ENCODE peak calls at places on chromosomes 6 and 20, in six cellular contexts. One of them, this sample, is unnamed.

GRCh38 chr6:73644030-73644429 is 9.8 kb downstream of the SLC17A5 start:
- DNase-seq in HCT116: no peak
- DNase-seq in GM12878: no peak
- DNase-seq in HepG2: no peak
- DNase-seq in K562: no peak
- DNase-seq in H1: no peak
- DNase-seq in this sample: no peak

GRCh38 chr6:150881911-150882481 is 16.5 kb downstream of the MTHFD1L start:
- DNase-seq in HepG2: peak
- DNase-seq in HCT116: no peak
- DNase-seq in K562: no peak
- DNase-seq in GM12878: no peak
- DNase-seq in H1: no peak
- DNase-seq in this sample: no peak

GRCh38 chr6:131101911-131102680 is 33.2 kb upstream of the AKAP7 start:
- DNase-seq in H1: no peak
- DNase-seq in HCT116: no peak
- DNase-seq in K562: no peak
- DNase-seq in GM12878: no peak
- DNase-seq in HepG2: no peak
- DNase-seq in this sample: no peak

GRCh38 chr6:115830895-115831294 is 229.8 kb downstream of the FRK start:
- DNase-seq in H1: no peak
- DNase-seq in HepG2: no peak
- DNase-seq in K562: no peak
- DNase-seq in HCT116: no peak
- DNase-seq in GM12878: no peak
- DNase-seq in this sample: no peak

GRCh38 chr20:2900845-2901592 is 27.7 kb downstream of the PTPRA start:
- DNase-seq in HepG2: no peak
- DNase-seq in GM12878: peak
- DNase-seq in K562: no peak
- DNase-seq in H1: no peak
- DNase-seq in HCT116: no peak
- DNase-seq in this sample: no peak

GRCh38 chr6:27986928-27987725 is 30.1 kb downstream of the OR2B6 start:
- DNase-seq in HCT116: no peak
- DNase-seq in K562: no peak
- DNase-seq in GM12878: no peak
- DNase-seq in H1: no peak
- DNase-seq in HepG2: no peak
- DNase-seq in this sample: no peak

GRCh38 chr20:44597930-44598329 is 15.6 kb downstream of the PKIG start:
- DNase-seq in HCT116: no peak
- DNase-seq in GM12878: no peak
- DNase-seq in H1: no peak
- DNase-seq in HepG2: no peak
- DNase-seq in K562: no peak
- DNase-seq in this sample: no peak

GRCh38 chr20:56893206-56893605 is 264.1 kb downstream of the TFAP2C start:
- DNase-seq in HCT116: no peak
- DNase-seq in H1: no peak
- DNase-seq in GM12878: no peak
- DNase-seq in HepG2: no peak
- DNase-seq in K562: no peak
- DNase-seq in this sample: no peak

GRCh38 chr20:48619126-48620101 is 208.4 kb downstream of the PREX1 start:
- DNase-seq in HCT116: no peak
- DNase-seq in GM12878: no peak
- DNase-seq in H1: no peak
- DNase-seq in K562: no peak
- DNase-seq in HepG2: no peak
- DNase-seq in this sample: no peak

GRCh38 chr6:6569043-6569442 is 19.5 kb upstream of the LY86 start:
- DNase-seq in H1: no peak
- DNase-seq in GM12878: no peak
- DNase-seq in HepG2: no peak
- DNase-seq in HCT116: no peak
- DNase-seq in K562: no peak
- DNase-seq in this sample: no peak

GRCh38 chr6:148999501-148999900 is 252.7 kb downstream of the UST start:
- DNase-seq in HCT116: no peak
- DNase-seq in GM12878: no peak
- DNase-seq in H1: no peak
- DNase-seq in HepG2: no peak
- DNase-seq in K562: no peak
- DNase-seq in this sample: no peak

GRCh38 chr20:13219327-13220193 is 1.5 kb upstream of the ISM1 start:
- DNase-seq in HepG2: no peak
- DNase-seq in K562: no peak
- DNase-seq in H1: no peak
- DNase-seq in HCT116: no peak
- DNase-seq in GM12878: no peak
- DNase-seq in this sample: no peak

GRCh38 chr6:87230801-87231200 is 75.4 kb downstream of the ZNF292 start:
- DNase-seq in GM12878: no peak
- DNase-seq in HepG2: no peak
- DNase-seq in H1: no peak
- DNase-seq in HCT116: no peak
- DNase-seq in K562: no peak
- DNase-seq in this sample: no peak

GRCh38 chr6:117829594-117830319 is 77.3 kb upstream of the SLC35F1 start:
- DNase-seq in H1: peak
- DNase-seq in HCT116: peak
- DNase-seq in K562: no peak
- DNase-seq in GM12878: no peak
- DNase-seq in HepG2: peak
- DNase-seq in this sample: peak

GRCh38 chr20:58452667-58453255 is 62.4 kb downstream of the APCDD1L start:
- DNase-seq in HepG2: no peak
- DNase-seq in K562: no peak
- DNase-seq in GM12878: no peak
- DNase-seq in H1: no peak
- DNase-seq in HCT116: no peak
- DNase-seq in this sample: no peak

GRCh38 chr6:89640804-89641203 is 2.3 kb upstream of the LYRM2 start:
- DNase-seq in H1: no peak
- DNase-seq in GM12878: no peak
- DNase-seq in K562: no peak
- DNase-seq in HepG2: no peak
- DNase-seq in HCT116: no peak
- DNase-seq in this sample: no peak

GRCh38 chr6:18562726-18563125 is 175.6 kb downstream of the RNF144B start:
- DNase-seq in HCT116: no peak
- DNase-seq in H1: no peak
- DNase-seq in GM12878: no peak
- DNase-seq in K562: no peak
- DNase-seq in HepG2: no peak
- DNase-seq in this sample: no peak

GRCh38 chr20:61967300-61967699 is 98.4 kb downstream of the TAF4 start:
- DNase-seq in HepG2: no peak
- DNase-seq in HCT116: no peak
- DNase-seq in H1: no peak
- DNase-seq in GM12878: no peak
- DNase-seq in K562: no peak
- DNase-seq in this sample: no peak

GRCh38 chr20:52830598-52830997 is 141.6 kb upstream of the TSHZ2 start:
- DNase-seq in HCT116: no peak
- DNase-seq in HepG2: no peak
- DNase-seq in H1: no peak
- DNase-seq in K562: no peak
- DNase-seq in GM12878: no peak
- DNase-seq in this sample: no peak

GRCh38 chr6:18062733-18063132 is 59.7 kb downstream of the NHLRC1 start:
- DNase-seq in HCT116: no peak
- DNase-seq in GM12878: no peak
- DNase-seq in K562: no peak
- DNase-seq in H1: no peak
- DNase-seq in HepG2: no peak
- DNase-seq in this sample: no peak

GRCh38 chr6:65155083-65155482 is 551.9 kb downstream of the EYS start:
- DNase-seq in H1: no peak
- DNase-seq in GM12878: no peak
- DNase-seq in K562: no peak
- DNase-seq in HepG2: no peak
- DNase-seq in HCT116: no peak
- DNase-seq in this sample: no peak

GRCh38 chr6:19137419-19138035 is 699.6 kb upstream of the ID4 start:
- DNase-seq in HCT116: no peak
- DNase-seq in H1: peak
- DNase-seq in K562: no peak
- DNase-seq in GM12878: no peak
- DNase-seq in HepG2: no peak
- DNase-seq in this sample: peak

GRCh38 chr6:33343953-33344611 is 26.5 kb upstream of the ZBTB22 start:
- DNase-seq in K562: no peak
- DNase-seq in HepG2: no peak
- DNase-seq in HCT116: no peak
- DNase-seq in GM12878: no peak
- DNase-seq in H1: no peak
- DNase-seq in this sample: no peak

GRCh38 chr20:58693226-58694006 is 816 bp downstream of the NPEPL1 start:
- DNase-seq in HepG2: no peak
- DNase-seq in H1: no peak
- DNase-seq in K562: no peak
- DNase-seq in HCT116: no peak
- DNase-seq in GM12878: no peak
- DNase-seq in this sample: no peak

GRCh38 chr20:16574656-16575355 is 1.6 kb upstream of the KIF16B start:
- DNase-seq in HepG2: peak
- DNase-seq in K562: peak
- DNase-seq in HCT116: peak
- DNase-seq in GM12878: peak
- DNase-seq in H1: peak
- DNase-seq in this sample: no peak

GRCh38 chr6:47247227-47247797 is 62.4 kb downstream of the TNFRSF21 start:
- DNase-seq in GM12878: no peak
- DNase-seq in HCT116: no peak
- DNase-seq in HepG2: no peak
- DNase-seq in K562: no peak
- DNase-seq in H1: no peak
- DNase-seq in this sample: no peak

GRCh38 chr6:14910692-14911547 is 334.9 kb upstream of the JARID2 start:
- DNase-seq in H1: no peak
- DNase-seq in K562: no peak
- DNase-seq in GM12878: peak
- DNase-seq in HCT116: no peak
- DNase-seq in HepG2: no peak
- DNase-seq in this sample: no peak

GRCh38 chr20:26208296-26209091 is 511.8 kb upstream of the ZNF337 start:
- DNase-seq in K562: no peak
- DNase-seq in HepG2: no peak
- DNase-seq in H1: peak
- DNase-seq in GM12878: no peak
- DNase-seq in HCT116: no peak
- DNase-seq in this sample: peak

GRCh38 chr6:100472674-100473073 is 8.0 kb upstream of the SIM1 start:
- DNase-seq in GM12878: peak
- DNase-seq in K562: no peak
- DNase-seq in H1: no peak
- DNase-seq in HepG2: no peak
- DNase-seq in HCT116: no peak
- DNase-seq in this sample: no peak

GRCh38 chr6:28141500-28142329 is at the start of gene ZKSCAN8:
- DNase-seq in HepG2: peak
- DNase-seq in K562: peak
- DNase-seq in GM12878: peak
- DNase-seq in HCT116: peak
- DNase-seq in H1: peak
- DNase-seq in this sample: peak

GRCh38 chr6:31676904-31677303 is 4.0 kb downstream of the LY6G5C start:
- DNase-seq in HCT116: no peak
- DNase-seq in K562: no peak
- DNase-seq in GM12878: no peak
- DNase-seq in HepG2: no peak
- DNase-seq in H1: no peak
- DNase-seq in this sample: no peak

DNA sequence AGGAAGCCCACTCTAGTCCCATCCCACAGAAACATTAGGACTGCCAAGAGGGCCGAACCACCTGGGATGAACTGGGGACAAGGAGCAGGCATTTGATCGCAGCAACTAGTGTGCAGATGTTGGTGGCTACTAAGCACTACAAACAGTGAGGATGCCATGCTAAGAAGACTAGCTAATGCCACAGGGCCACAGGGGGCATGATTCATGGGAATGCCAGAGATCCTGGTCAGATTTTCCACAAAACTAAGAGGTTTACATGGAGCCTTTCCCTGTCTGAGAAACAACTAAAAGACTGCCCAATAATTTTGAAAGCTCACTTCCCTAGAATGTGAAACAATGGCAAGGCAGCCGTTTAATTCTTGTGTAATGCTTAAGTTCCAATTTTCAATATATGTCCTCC is 375.9 kb upstream of the PTCHD4 start:
- DNase-seq in K562: no peak
- DNase-seq in GM12878: no peak
- DNase-seq in H1: no peak
- DNase-seq in HepG2: no peak
- DNase-seq in HCT116: no peak
- DNase-seq in this sample: no peak
- TF ChIP-seq ZNF274 in K562: no peak
- TF ChIP-seq ZNF274 in GM12878: no peak
- TF ChIP-seq ZNF274 in H1: no peak
- TF ChIP-seq ZNF274 in HepG2: no peak
- TF ChIP-seq ZNF274 in HCT116: no peak
- TF ChIP-seq ZNF274 in this sample: no peak

GRCh38 chr6:3382399-3383279 is 74.2 kb downstream of the SLC22A23 start:
- DNase-seq in HCT116: peak
- DNase-seq in GM12878: no peak
- DNase-seq in K562: no peak
- DNase-seq in HepG2: peak
- DNase-seq in H1: no peak
- DNase-seq in this sample: no peak
- TF ChIP-seq ZNF274 in HCT116: no peak
- TF ChIP-seq ZNF274 in GM12878: no peak
- TF ChIP-seq ZNF274 in K562: no peak
- TF ChIP-seq ZNF274 in HepG2: no peak
- TF ChIP-seq ZNF274 in H1: no peak
- TF ChIP-seq ZNF274 in this sample: no peak

GRCh38 chr6:133854633-133855598 is 34.0 kb upstream of the TCF21 start:
- DNase-seq in H1: no peak
- DNase-seq in GM12878: no peak
- DNase-seq in HepG2: peak
- DNase-seq in K562: no peak
- DNase-seq in HCT116: no peak
- DNase-seq in this sample: no peak
- TF ChIP-seq ZNF274 in H1: no peak
- TF ChIP-seq ZNF274 in GM12878: no peak
- TF ChIP-seq ZNF274 in HepG2: peak
- TF ChIP-seq ZNF274 in K562: no peak
- TF ChIP-seq ZNF274 in HCT116: no peak
- TF ChIP-seq ZNF274 in this sample: no peak

GRCh38 chr6:85469276-85470022 is 19.6 kb downstream of the NT5E start:
- DNase-seq in GM12878: no peak
- DNase-seq in H1: no peak
- DNase-seq in HepG2: no peak
- DNase-seq in K562: no peak
- DNase-seq in HCT116: no peak
- DNase-seq in this sample: no peak
- TF ChIP-seq ZNF274 in GM12878: no peak
- TF ChIP-seq ZNF274 in H1: no peak
- TF ChIP-seq ZNF274 in HepG2: no peak
- TF ChIP-seq ZNF274 in K562: no peak
- TF ChIP-seq ZNF274 in HCT116: no peak
- TF ChIP-seq ZNF274 in this sample: no peak